ENCODE peak calls at places on chromosomes 5 and 9, in five cellular contexts. W is pancreas, O is lung, Q is choroid plexus epithelial cell, E is adrenal gland. D is an unnamed sample.

GRCh38 chr9:36770025-36770424 is 197.3 kb downstream of the MELK start:
- DNase-seq in Q (no peak), O (no peak), E (no peak), W (no peak), D (no peak)

GRCh38 chr9:74755355-74755754 is 132.4 kb downstream of the TRPM6 start:
- DNase-seq in O (no peak), E (no peak), W (no peak), Q (no peak), D (no peak)

GRCh38 chr5:84301535-84301934 is 83.1 kb downstream of the EDIL3 start:
- DNase-seq in Q (peak), E (no peak), O (no peak), W (no peak), D (no peak)

GRCh38 chr9:101486693-101487442 is 46.8 kb upstream of the RNF20 start:
- DNase-seq in W (peak), E (peak), O (peak), Q (peak), D (no peak)

GRCh38 chr5:149238540-149238939 is 33.1 kb upstream of the AFAP1L1 start:
- DNase-seq in W (no peak), Q (peak), E (no peak), O (no peak), D (no peak)

GRCh38 chr5:96687812-96688453 is 25.8 kb downstream of the CAST start:
- DNase-seq in E (no peak), W (no peak), Q (peak), O (no peak), D (peak)

GRCh38 chr9:94061864-94062263 is 22.4 kb upstream of the PTPDC1 start:
- DNase-seq in E (no peak), Q (no peak), O (no peak), W (no peak), D (no peak)

GRCh38 chr5:75608886-75609285 is 2.4 kb upstream of the ANKDD1B start:
- DNase-seq in W (no peak), E (no peak), O (no peak), Q (no peak), D (no peak)

GRCh38 chr5:172383231-172383802 is 71.0 kb downstream of the SH3PXD2B start:
- DNase-seq in E (no peak), W (peak), Q (peak), O (no peak), D (peak)

GRCh38 chr9:110935829-110936228 is 102.4 kb downstream of the LPAR1 start:
- DNase-seq in Q (no peak), O (no peak), E (no peak), W (no peak), D (no peak)

GRCh38 chr9:25678147-25678666 is at the start of gene TUSC1:
- DNase-seq in O (peak), Q (peak), E (peak), W (peak), D (peak)

GRCh38 chr5:95392593-95393182 is 1.5 kb downstream of the FAM81B start:
- DNase-seq in W (peak), E (no peak), O (no peak), Q (peak), D (no peak)

GRCh38 chr5:95884021-95884333 is 61.5 kb upstream of the GLRX start:
- DNase-seq in W (no peak), O (no peak), Q (peak), E (no peak), D (peak)

GRCh38 chr5:116315531-116315930 is 230.7 kb downstream of the COMMD10 start:
- DNase-seq in E (no peak), Q (no peak), O (no peak), W (no peak), D (no peak)

GRCh38 chr5:133032852-133033742 is 6.7 kb upstream of the ZCCHC10 start:
- DNase-seq in O (no peak), Q (peak), W (no peak), E (no peak), D (no peak)

GRCh38 chr5:116289276-116289675 is 204.5 kb downstream of the COMMD10 start:
- DNase-seq in E (no peak), Q (no peak), W (no peak), O (no peak), D (no peak)

GRCh38 chr5:170960567-170960966 is 98.7 kb downstream of the RANBP17 start:
- DNase-seq in O (no peak), E (no peak), W (no peak), Q (peak), D (peak)

GRCh38 chr5:71757590-71758543 is 38.8 kb downstream of the CARTPT start:
- DNase-seq in Q (peak), O (no peak), W (peak), E (peak), D (peak)
- H3K4me3 ChIP-seq in Q (peak), O (no peak), W (no peak), E (no peak), D (peak)

GRCh38 chr5:72294473-72294872 is 25.6 kb downstream of the MRPS27 start:
- DNase-seq in E (no peak), W (no peak), O (no peak), Q (no peak), D (no peak)
- H3K4me3 ChIP-seq in E (no peak), W (no peak), O (no peak), Q (no peak), D (no peak)

GRCh38 chr9:121281614-121282291 is 13.8 kb downstream of the GSN start:
- DNase-seq in Q (peak), E (peak), O (peak), W (peak), D (no peak)
- H3K4me3 ChIP-seq in Q (no peak), E (no peak), O (no peak), W (no peak), D (no peak)

GRCh38 chr5:131928957-131929356 is 16.5 kb downstream of the MEIKIN start:
- DNase-seq in Q (no peak), O (no peak), E (no peak), W (no peak), D (no peak)

GRCh38 chr5:131932235-131932634 is 13.2 kb downstream of the MEIKIN start:
- DNase-seq in W (no peak), O (no peak), Q (no peak), E (no peak), D (no peak)
- H3K4me3 ChIP-seq in W (no peak), O (no peak), Q (no peak), E (no peak), D (no peak)

DNA sequence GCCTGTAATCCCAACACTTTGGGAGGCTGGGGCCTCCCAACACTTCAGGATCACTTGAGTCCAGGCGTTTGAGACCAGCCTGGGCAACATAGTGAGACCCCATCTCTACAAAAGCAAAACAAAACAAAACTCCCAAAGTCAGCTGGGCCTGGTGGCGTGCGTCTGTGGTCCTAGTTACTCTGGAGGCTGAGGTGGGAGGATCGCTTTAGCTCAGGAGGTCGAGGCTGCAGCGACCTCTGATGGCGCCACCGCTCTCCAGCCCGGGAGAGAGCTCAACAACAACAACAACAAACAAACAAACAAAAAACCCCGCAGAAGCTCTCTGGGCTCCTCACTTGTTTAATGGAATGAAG is 528 bp downstream of the ACOT12 start:
- DNase-seq in Q (no peak), W (no peak), E (no peak), O (no peak), D (no peak)
- H3K4me3 ChIP-seq in Q (peak), W (peak), E (no peak), O (no peak), D (peak)